ENCODE peak calls at places on chromosomes 5 and 9, in five cellular contexts. H is uterus, S is HL-60, V is HCT116, K is fibroblast of pulmonary artery. T is an unnamed sample.

GRCh38 chr9:69984831-69985230 is 58.8 kb upstream of the MAMDC2 start:
- DNase-seq in V (no peak), K (no peak), H (no peak), S (no peak), T (no peak)

GRCh38 chr5:35229076-35230042 is 928 bp downstream of the PRLR start:
- DNase-seq in H (peak; percentile 36), S (peak; percentile 30), K (no peak), V (no peak), T (no peak)

GRCh38 chr9:5892456-5893133 is 1.9 kb downstream of the MLANA start:
- DNase-seq in V (no peak), H (peak; percentile 19), K (no peak), S (no peak), T (no peak)

GRCh38 chr5:9877473-9877872 is 247.3 kb upstream of the TAS2R1 start:
- DNase-seq in H (no peak), S (no peak), V (no peak), K (peak; percentile 22), T (no peak)

GRCh38 chr9:134775552-134775951 is 105.1 kb upstream of the FCN2 start:
- DNase-seq in K (peak; percentile 20), V (no peak), H (no peak), S (no peak), T (no peak)

GRCh38 chr5:152634596-152634995 is 229.5 kb upstream of the NMUR2 start:
- DNase-seq in K (no peak), H (no peak), S (no peak), V (no peak), T (no peak)

GRCh38 chr9:113471566-113471965 is 8.0 kb downstream of the RGS3 start:
- DNase-seq in H (no peak), V (no peak), S (no peak), K (no peak), T (no peak)

GRCh38 chr5:113271015-113271414 is 163.8 kb downstream of the TSSK1B start:
- DNase-seq in S (no peak), V (no peak), K (peak; percentile 81), H (no peak), T (no peak)

GRCh38 chr5:1005904-1006655 is 2.5 kb upstream of the NKD2 start:
- DNase-seq in K (no peak), V (no peak), H (peak; percentile 11), S (no peak), T (peak; percentile 48)

GRCh38 chr9:125486109-125486508 is 220.9 kb downstream of the MAPKAP1 start:
- DNase-seq in H (no peak), S (no peak), V (no peak), K (no peak), T (no peak)

GRCh38 chr9:107778666-107779065 is 289.1 kb upstream of the KLF4 start:
- DNase-seq in H (no peak), S (no peak), V (no peak), K (no peak), T (no peak)

GRCh38 chr5:36985387-36985786 is 108.8 kb downstream of the NIPBL start:
- DNase-seq in S (no peak), K (no peak), H (no peak), V (no peak), T (no peak)

GRCh38 chr9:130988905-130989304 is 20.1 kb upstream of the LAMC3 start:
- DNase-seq in S (no peak), K (no peak), H (no peak), V (no peak), T (no peak)

GRCh38 chr5:50301756-50302155 is 139.3 kb downstream of the EMB start:
- DNase-seq in K (no peak), S (no peak), V (no peak), H (no peak), T (no peak)

GRCh38 chr9:36725777-36726356 is 153.2 kb downstream of the MELK start:
- DNase-seq in H (no peak), S (no peak), K (no peak), V (no peak), T (no peak)

GRCh38 chr9:127720031-127720864 is 4.4 kb downstream of the TTC16 start:
- DNase-seq in V (no peak), H (no peak), K (no peak), S (peak; percentile 28), T (no peak)

GRCh38 chr9:122314193-122314592 is 49.5 kb downstream of the MRRF start:
- DNase-seq in H (no peak), S (no peak), V (no peak), K (no peak), T (no peak)

GRCh38 chr5:179294131-179294780 is 51.0 kb downstream of the ADAMTS2 start:
- DNase-seq in K (no peak), V (no peak), S (no peak), H (peak; percentile 15), T (peak; percentile 66)

GRCh38 chr5:74648835-74649286 is 8.3 kb upstream of the ENC1 start:
- DNase-seq in K (peak; percentile 82), H (no peak), S (peak; percentile 4), V (no peak), T (no peak)

GRCh38 chr5:174751154-174751990 is 27.0 kb downstream of the MSX2 start:
- DNase-seq in H (no peak), K (no peak), S (no peak), V (no peak), T (no peak)

GRCh38 chr5:114185274-114185673 is 176.6 kb upstream of the KCNN2 start:
- DNase-seq in V (no peak), S (no peak), K (peak; percentile 34), H (no peak), T (no peak)

GRCh38 chr9:78962186-78962585 is 609.6 kb upstream of the TLE4 start:
- DNase-seq in H (no peak), S (no peak), V (no peak), K (no peak), T (no peak)

GRCh38 chr9:127960410-127961165 is 20.2 kb downstream of the EEIG1 start:
- DNase-seq in H (no peak), K (no peak), S (no peak), V (no peak), T (no peak)

GRCh38 chr5:52875827-52876226 is 88.1 kb downstream of the ITGA1 start:
- DNase-seq in V (no peak), K (peak; percentile 66), H (no peak), S (no peak), T (no peak)

GRCh38 chr5:68285857-68286611 is 70.5 kb downstream of the PIK3R1 start:
- DNase-seq in V (peak; percentile 44), H (no peak), K (peak; percentile 76), S (no peak), T (no peak)

GRCh38 chr5:139141410-139141809 is 56.8 kb downstream of the SIL1 start:
- DNase-seq in V (no peak), H (peak; percentile 38), S (no peak), K (peak; percentile 18), T (no peak)

GRCh38 chr9:32449969-32450368 is 65.5 kb downstream of the ACO1 start:
- DNase-seq in S (no peak), V (no peak), K (no peak), H (no peak), T (no peak)

GRCh38 chr5:21802869-21803490 is 1050.2 kb downstream of the CDH12 start:
- DNase-seq in K (peak; percentile 64), V (no peak), S (no peak), H (no peak), T (no peak)

GRCh38 chr5:37071901-37072581 is 177.1 kb downstream of the CPLANE1 start:
- DNase-seq in S (no peak), V (no peak), K (peak; percentile 97), H (no peak), T (no peak)

GRCh38 chr9:15576350-15577050 is 23.7 kb downstream of the CCDC171 start:
- DNase-seq in S (no peak), H (no peak), K (no peak), V (no peak), T (no peak)

GRCh38 chr9:94167055-94167346 is 82.7 kb downstream of the PTPDC1 start:
- DNase-seq in H (no peak), K (no peak), S (no peak), V (no peak), T (no peak)

GRCh38 chr5:43603535-43604363 is 769 bp downstream of the NNT start:
- DNase-seq in S (peak; percentile 87), K (peak; percentile 28), V (no peak), H (peak; percentile 41), T (peak; percentile 65)

GRCh38 chr5:8913522-8913921 is 632.4 kb downstream of the SEMA5A start:
- DNase-seq in K (no peak), V (no peak), H (no peak), S (no peak), T (no peak)

GRCh38 chr9:129311638-129312037 is 133.6 kb upstream of the IER5L start:
- DNase-seq in V (no peak), H (no peak), K (no peak), S (no peak), T (peak; percentile 4)

GRCh38 chr9:20199111-20199510 is 410.3 kb upstream of the SLC24A2 start:
- DNase-seq in K (no peak), V (no peak), S (no peak), H (no peak), T (no peak)

GRCh38 chr5:12245429-12245828 is 341.2 kb upstream of the CTNND2 start:
- DNase-seq in V (no peak), S (no peak), K (no peak), H (no peak), T (no peak)

DNA sequence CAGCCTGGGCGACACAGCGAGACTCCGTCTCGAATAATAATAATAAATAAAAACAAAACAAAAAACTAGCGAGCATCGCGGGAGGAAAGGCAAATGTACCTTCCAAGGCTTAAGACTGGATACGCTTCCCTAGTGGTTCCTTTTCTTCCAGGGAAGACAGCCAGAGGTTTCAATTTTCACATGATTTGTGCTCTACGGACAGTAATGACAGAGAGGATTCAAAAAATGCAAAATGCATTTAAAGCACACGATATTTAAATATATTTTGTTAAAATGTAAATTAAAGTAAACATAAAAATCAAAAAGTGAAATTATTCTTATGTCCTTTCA is 4.3 kb upstream of the TRIM41 start:
- DNase-seq in H (no peak), S (no peak), V (no peak), K (no peak), T (no peak)
- H3K4me3 ChIP-seq in H (peak overlapping the region; percentile 43), S (peak overlapping the region; percentile 32), V (peak overlapping the region; percentile 32), K (peak overlapping the region; percentile 44), T (peak overlapping the region; percentile 61)

DNA sequence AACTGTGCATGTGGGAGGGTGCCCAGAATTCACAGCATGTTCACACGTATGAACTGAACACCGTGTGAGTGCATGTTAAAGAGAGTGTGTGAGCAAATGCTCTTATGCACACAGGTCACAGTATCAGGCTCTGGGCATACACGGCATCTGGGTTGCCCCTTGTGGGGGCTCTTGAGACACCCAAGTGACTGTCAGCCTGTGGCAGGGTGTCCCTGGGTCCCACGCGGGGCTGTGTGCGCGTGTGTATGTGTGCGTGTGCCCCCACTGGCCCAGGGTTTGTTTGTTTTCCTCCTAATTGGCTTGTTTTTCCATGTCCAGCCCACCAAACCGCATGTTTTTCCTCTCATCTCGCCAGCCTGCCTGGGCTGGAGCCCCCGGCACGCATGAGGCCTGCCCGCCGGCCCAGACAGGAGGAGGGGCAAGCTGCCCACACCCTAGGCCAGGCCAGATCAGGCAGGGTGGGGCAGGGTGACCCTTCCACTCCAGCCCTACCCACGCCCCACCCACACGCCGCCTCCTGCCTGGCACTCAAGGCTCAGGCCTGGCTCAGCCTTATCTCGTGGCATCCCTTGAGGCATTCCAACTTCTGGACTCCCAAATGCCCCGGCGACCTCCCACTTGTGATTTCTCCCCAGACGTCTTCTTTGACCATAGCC is 28.8 kb downstream of the CNTFR start:
- DNase-seq in V (no peak), S (no peak), K (no peak), H (no peak), T (no peak)
- TF ChIP-seq CTCF in V (no peak), S (no peak), K (no peak), H (no peak), T (no peak)

GRCh38 chr5:16736158-16736994 is 119.6 kb upstream of the RETREG1 start:
- DNase-seq in H (no peak), K (peak; percentile 87), V (peak; percentile 24), S (no peak), T (no peak)
- H3K4me3 ChIP-seq in H (no peak overlapping the region), K (no peak overlapping the region), V (no peak overlapping the region), S (no peak overlapping the region), T (no peak overlapping the region)

GRCh38 chr9:109401169-109401989 is 80.5 kb upstream of the EPB41L4B start:
- DNase-seq in K (peak; percentile 71), H (no peak), V (peak; percentile 49), S (peak; percentile 55), T (no peak)
- TF ChIP-seq CTCF in K (peak; percentile 86), H (no peak), V (peak; percentile 82), S (peak; percentile 59), T (peak; percentile 41)